ENCODE peak calls at places on chromosome 18, in four cellular contexts. I is progenitor cell of endocrine pancreas, P is OCI-LY7, H is RWPE1. S is an unnamed sample.

GRCh38 chr18:69636529-69637301 is 236.0 kb downstream of the DOK6 start:
- DNase-seq in P (no peak), I (no peak), H (no peak), S (peak; percentile 26)

GRCh38 chr18:43159091-43159490 is 43.6 kb upstream of the RIT2 start:
- DNase-seq in H (no peak), P (no peak), I (no peak), S (no peak)

GRCh38 chr18:49588971-49589370 is 27.1 kb downstream of the LIPG start:
- DNase-seq in H (no peak), P (no peak), I (no peak), S (no peak)

GRCh38 chr18:78378403-78378802 is 601.2 kb upstream of the SALL3 start:
- DNase-seq in I (no peak), P (no peak), H (no peak), S (no peak)

GRCh38 chr18:33951031-33951430 is 273.7 kb downstream of the NOL4 start:
- DNase-seq in I (no peak), H (no peak), P (no peak), S (no peak)

GRCh38 chr18:2932247-2933181 is 80.4 kb downstream of the LPIN2 start:
- DNase-seq in P (peak; percentile 81), I (no peak), H (peak; percentile 65), S (peak; percentile 56)

GRCh38 chr18:23238152-23238531 is 102.9 kb downstream of the CABLES1 start:
- DNase-seq in H (peak; percentile 20), P (no peak), I (no peak), S (no peak)

GRCh38 chr18:79211844-79212243 is 142.7 kb downstream of the ATP9B start:
- DNase-seq in P (no peak), I (no peak), H (no peak), S (no peak)

GRCh38 chr18:49368876-49369440 is 91.5 kb downstream of the DYM start:
- DNase-seq in P (no peak), I (no peak), H (peak; percentile 1), S (no peak)

GRCh38 chr18:35178260-35178659 is 62.6 kb upstream of the ZNF397 start:
- DNase-seq in P (no peak), I (no peak), H (no peak), S (peak; percentile 55)

GRCh38 chr18:49174478-49174877 is 223.7 kb upstream of the SMAD7 start:
- DNase-seq in I (no peak), P (no peak), H (no peak), S (no peak)

GRCh38 chr18:36496022-36496421 is 198.5 kb downstream of the FHOD3 start:
- DNase-seq in P (peak; percentile 21), I (no peak), H (no peak), S (peak; percentile 35)

GRCh38 chr18:59279193-59279592 is 5.9 kb upstream of the RAX start:
- DNase-seq in P (no peak), I (no peak), H (no peak), S (no peak)

GRCh38 chr18:44839239-44839666 is 158.6 kb downstream of the SETBP1 start:
- DNase-seq in P (no peak), H (peak; percentile 64), I (no peak), S (peak; percentile 86)

GRCh38 chr18:23908827-23909226 is 105.7 kb upstream of the TTC39C start:
- DNase-seq in H (no peak), I (no peak), P (peak; percentile 30), S (no peak)

GRCh38 chr18:63683152-63683551 is 19.6 kb upstream of the SERPINB11 start:
- DNase-seq in I (no peak), P (no peak), H (peak; percentile 89), S (no peak)

GRCh38 chr18:22230403-22231042 is 61.1 kb downstream of the GATA6 start:
- DNase-seq in I (no peak), P (no peak), H (peak; percentile 30), S (no peak)

GRCh38 chr18:58762781-58763171 is 91.5 kb downstream of the MALT1 start:
- DNase-seq in H (no peak), P (no peak), I (peak; percentile 1), S (no peak)

GRCh38 chr18:75858754-75859153 is 431.3 kb upstream of the SMIM21 start:
- DNase-seq in H (no peak), P (no peak), I (no peak), S (no peak)

GRCh38 chr18:79439201-79440023 is 43.7 kb downstream of the NFATC1 start:
- DNase-seq in P (no peak), I (no peak), H (no peak), S (peak; percentile 43)

GRCh38 chr18:51711298-51711889 is 513.9 kb upstream of the MEX3C start:
- DNase-seq in I (no peak), P (no peak), H (no peak), S (no peak)

GRCh38 chr18:75213610-75214009 is 3.0 kb downstream of the TSHZ1 start:
- DNase-seq in P (no peak), H (no peak), I (no peak), S (no peak)

GRCh38 chr18:51028201-51028805 is 1.7 kb upstream of the SMAD4 start:
- DNase-seq in I (no peak), H (no peak), P (peak; percentile 40), S (peak; percentile 35)

GRCh38 chr18:24027156-24027555 is 12.6 kb downstream of the TTC39C start:
- DNase-seq in P (no peak), I (no peak), H (peak; percentile 65), S (no peak)

GRCh38 chr18:59454909-59455727 is 96.1 kb upstream of the LMAN1 start:
- DNase-seq in H (no peak), P (no peak), I (no peak), S (no peak)

GRCh38 chr18:26901020-26901419 is 35.5 kb upstream of the AQP4 start:
- DNase-seq in P (no peak), H (no peak), I (no peak), S (no peak)

GRCh38 chr18:3872651-3873050 is 422.7 kb downstream of the TGIF1 start:
- DNase-seq in H (no peak), I (no peak), P (no peak), S (no peak)

GRCh38 chr18:1659190-1659589 is 754.5 kb downstream of the ADCYAP1 start:
- DNase-seq in I (no peak), P (no peak), H (no peak), S (no peak)

GRCh38 chr18:63233334-63233733 is 86.2 kb downstream of the BCL2 start:
- DNase-seq in I (no peak), P (no peak), H (no peak), S (peak; percentile 79)

GRCh38 chr18:31819106-31819924 is 58.6 kb upstream of the SLC25A52 start:
- DNase-seq in H (peak; percentile 9), P (peak; percentile 50), I (no peak), S (no peak)
- TF ChIP-seq CTCF in H (peak; percentile 75), P (peak; percentile 81), I (peak; percentile 88), S (peak; percentile 83)

DNA sequence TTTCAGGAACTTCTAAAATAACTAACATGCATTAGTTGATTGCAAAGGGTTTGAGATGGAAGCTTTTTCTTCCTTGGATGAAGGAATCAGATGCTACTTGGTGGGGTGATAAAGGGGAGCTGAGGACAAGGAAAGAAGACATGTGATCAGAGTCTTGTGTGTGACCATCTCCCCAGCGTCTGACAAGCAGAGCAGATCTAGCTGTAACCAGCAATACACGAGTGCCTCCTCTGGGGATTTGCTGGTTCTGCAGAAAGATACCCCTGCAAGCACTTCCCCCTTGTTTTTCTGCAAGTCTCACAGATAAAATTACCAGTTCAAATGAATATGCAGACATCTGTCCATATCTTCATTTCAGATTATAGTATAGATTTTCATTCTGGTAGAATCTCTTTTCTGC is 2.7 kb downstream of the CDH7 start:
- DNase-seq in P (peak; percentile 2), I (peak; percentile 30), H (no peak), S (no peak)
- TF ChIP-seq CTCF in P (peak; percentile 29), I (peak; percentile 78), H (no peak), S (no peak)

GRCh38 chr18:11963991-11964484 is 17.3 kb upstream of the IMPA2 start:
- DNase-seq in I (no peak), P (no peak), H (no peak), S (no peak)
- TF ChIP-seq CTCF in I (no peak), P (no peak), H (no peak), S (no peak)

DNA sequence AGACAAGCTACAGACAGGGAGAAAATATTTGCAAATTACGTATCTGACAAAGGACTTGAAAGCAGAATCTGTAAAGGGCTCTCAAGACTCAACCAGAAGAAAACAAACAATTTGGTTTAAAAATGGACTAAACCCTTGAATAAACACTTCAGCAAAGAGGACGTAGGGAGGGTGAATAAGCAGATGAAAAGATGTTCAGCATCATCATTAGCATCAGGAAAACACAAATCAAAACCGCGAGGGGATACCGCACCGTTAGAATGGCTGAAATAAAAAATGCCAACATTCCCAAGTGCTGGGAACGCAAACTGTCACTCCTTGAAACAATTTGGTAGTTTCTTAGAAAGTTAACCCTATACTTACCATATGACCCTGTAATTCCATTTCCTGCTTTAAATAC is 136.7 kb downstream of the MBP start:
- DNase-seq in P (no peak), I (no peak), H (no peak), S (no peak)
- TF ChIP-seq CTCF in P (no peak), I (no peak), H (no peak), S (no peak)

GRCh38 chr18:32707586-32707985 is 65.2 kb downstream of the KLHL14 start:
- DNase-seq in I (no peak), P (no peak), H (no peak), S (no peak)

GRCh38 chr18:32711862-32712261 is 61.0 kb downstream of the KLHL14 start:
- DNase-seq in I (no peak), P (no peak), H (no peak), S (no peak)

GRCh38 chr18:32714571-32715148 is 58.2 kb downstream of the KLHL14 start:
- DNase-seq in H (peak; percentile 24), P (peak; percentile 75), I (peak; percentile 18), S (peak; percentile 26)

GRCh38 chr18:32717151-32717550 is 55.7 kb downstream of the KLHL14 start:
- DNase-seq in P (no peak), I (no peak), H (no peak), S (no peak)

GRCh38 chr18:32712860-32713259 is 60.0 kb downstream of the KLHL14 start:
- DNase-seq in H (no peak), I (no peak), P (no peak), S (no peak)
- TF ChIP-seq CTCF in H (no peak), I (no peak), P (no peak), S (no peak)

DNA sequence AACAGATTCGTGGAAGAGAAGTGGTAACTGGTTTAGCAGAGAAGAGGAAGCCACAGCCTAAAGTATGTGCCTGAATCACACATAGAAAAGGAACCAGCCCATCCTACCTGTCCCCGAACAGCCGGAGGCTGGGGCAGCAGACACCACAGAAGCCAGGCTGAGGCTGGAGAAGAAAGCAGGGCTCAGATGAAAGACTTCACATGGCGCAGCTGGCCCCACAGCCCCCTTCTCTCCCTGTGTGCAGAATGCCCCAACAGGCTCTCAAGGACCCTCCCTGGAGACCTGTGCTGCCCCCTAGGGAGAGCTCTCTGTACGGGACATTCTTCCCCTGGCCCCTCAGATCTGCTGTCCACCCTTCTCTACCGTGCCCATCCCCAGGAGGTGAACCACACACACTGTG is 83.5 kb upstream of the RAB12 start:
- DNase-seq in P (peak; percentile 12), H (no peak), I (no peak), S (peak; percentile 21)
- TF ChIP-seq CTCF in P (peak; percentile 51), H (no peak), I (peak; percentile 45), S (no peak)

GRCh38 chr18:7566587-7567486 is at the start of gene PTPRM:
- DNase-seq in I (peak; percentile 75), P (no peak), H (peak; percentile 68), S (peak; percentile 53)
- TF ChIP-seq CTCF in I (peak; percentile 48), P (no peak), H (peak; percentile 88), S (no peak)

GRCh38 chr18:11548940-11549551 is 60.4 kb upstream of the SLC35G4 start:
- DNase-seq in H (no peak), I (no peak), P (no peak), S (no peak)
- TF ChIP-seq CTCF in H (no peak), I (peak; percentile 36), P (no peak), S (no peak)